ENCODE peak calls at places on chromosome 10, in four cellular contexts. C is lung microvascular endothelial cell, Z is Kasumi-1, P is NB4. L is an unnamed sample.
A peak's percentile ranks its signal among the peaks of the same experiment; 100 is the strongest.

GRCh38 chr10:95289003-95289920 is 1.5 kb downstream of the PDLIM1 start:
- DNase-seq in Z (no peak), P (no peak), C (no peak), L (peak; percentile 21)

GRCh38 chr10:77004917-77005564 is 632.6 kb downstream of the KCNMA1 start:
- DNase-seq in P (peak; percentile 39), Z (peak; percentile 86), C (peak; percentile 45), L (peak; percentile 2)

GRCh38 chr10:71052261-71052660 is 160.1 kb upstream of the UNC5B start:
- DNase-seq in P (no peak), Z (no peak), C (no peak), L (no peak)

GRCh38 chr10:61903184-61903990 is 1.9 kb downstream of the ARID5B start:
- DNase-seq in Z (peak; percentile 78), C (peak; percentile 79), P (peak; percentile 75), L (peak; percentile 10)

GRCh38 chr10:111222961-111223360 is 146.1 kb downstream of the ADRA2A start:
- DNase-seq in Z (no peak), P (no peak), C (no peak), L (no peak)

GRCh38 chr10:102120987-102121738 is 995 bp upstream of the LDB1 start:
- DNase-seq in Z (peak; percentile 78), P (no peak), C (no peak), L (no peak)

GRCh38 chr10:102113261-102113955 is 6.8 kb downstream of the LDB1 start:
- DNase-seq in P (peak; percentile 29), C (no peak), Z (no peak), L (no peak)

GRCh38 chr10:29657719-29658274 is 23.0 kb upstream of the SVIL start:
- DNase-seq in C (no peak), P (no peak), Z (no peak), L (no peak)

GRCh38 chr10:66257801-66258200 is 668.0 kb upstream of the LRRTM3 start:
- DNase-seq in Z (no peak), P (no peak), C (no peak), L (no peak)

GRCh38 chr10:124898493-124898892 is 43.4 kb upstream of the ZRANB1 start:
- DNase-seq in C (no peak), Z (no peak), P (no peak), L (no peak)

GRCh38 chr10:50234486-50234885 is 16.8 kb downstream of the ASAH2 start:
- DNase-seq in P (no peak), C (no peak), Z (no peak), L (no peak)

GRCh38 chr10:103676058-103676785 is 179.2 kb downstream of the SH3PXD2A start:
- DNase-seq in C (no peak), P (no peak), Z (no peak), L (no peak)

GRCh38 chr10:79381804-79382221 is 34.5 kb downstream of the PPIF start:
- DNase-seq in C (no peak), Z (no peak), P (no peak), L (no peak)

GRCh38 chr10:24645784-24646183 is 77.9 kb downstream of the ARHGAP21 start:
- DNase-seq in Z (no peak), P (no peak), C (peak; percentile 45), L (no peak)

GRCh38 chr10:3460420-3461128 is 288.0 kb upstream of the PITRM1 start:
- DNase-seq in C (no peak), Z (no peak), P (no peak), L (no peak)

GRCh38 chr10:58028597-58029366 is 238.9 kb downstream of the IPMK start:
- DNase-seq in C (no peak), P (no peak), Z (no peak), L (no peak)

GRCh38 chr10:88986549-88987242 is 3.9 kb upstream of the FAS start:
- DNase-seq in P (peak; percentile 54), C (peak; percentile 66), Z (peak; percentile 75), L (peak; percentile 26)

GRCh38 chr10:100625821-100626220 is 90.1 kb downstream of the HIF1AN start:
- DNase-seq in C (no peak), P (no peak), Z (no peak), L (no peak)

GRCh38 chr10:5624701-5625100 is 41.7 kb downstream of the ASB13 start:
- DNase-seq in P (no peak), Z (no peak), C (no peak), L (no peak)

GRCh38 chr10:80507484-80507880 is 30.2 kb upstream of the SH2D4B start:
- DNase-seq in P (no peak), C (no peak), Z (no peak), L (no peak)

GRCh38 chr10:14603539-14604102 is 171.1 kb downstream of the FAM107B start:
- DNase-seq in Z (peak; percentile 50), C (peak; percentile 29), P (peak; percentile 60), L (peak; percentile 35)

GRCh38 chr10:7471720-7472367 is 61.0 kb upstream of the SFMBT2 start:
- DNase-seq in Z (peak; percentile 44), P (peak; percentile 71), C (no peak), L (peak; percentile 99)

GRCh38 chr10:124291009-124291671 is 127.6 kb downstream of the OAT start:
- DNase-seq in C (no peak), P (peak; percentile 87), Z (no peak), L (peak; percentile 95)

GRCh38 chr10:59434463-59435326 is 72.3 kb upstream of the FAM13C start:
- DNase-seq in C (peak; percentile 28), Z (no peak), P (no peak), L (no peak)

GRCh38 chr10:5412277-5412941 is at the start of gene NET1:
- DNase-seq in Z (peak; percentile 94), P (peak; percentile 79), C (peak; percentile 93), L (peak; percentile 69)

GRCh38 chr10:127100983-127101615 is 95.3 kb downstream of the INSYN2A start:
- DNase-seq in C (no peak), Z (no peak), P (no peak), L (no peak)

GRCh38 chr10:86753638-86754434 is 2.6 kb upstream of the BMPR1A start:
- DNase-seq in C (no peak), P (no peak), Z (no peak), L (no peak)

GRCh38 chr10:24552346-24553016 is 171.2 kb downstream of the ARHGAP21 start:
- DNase-seq in P (peak; percentile 4), C (peak; percentile 26), Z (no peak), L (no peak)

GRCh38 chr10:125694874-125695273 is 11.9 kb upstream of the TEX36 start:
- DNase-seq in Z (no peak), C (no peak), P (no peak), L (no peak)

GRCh38 chr10:129161184-129161583 is 305.9 kb upstream of the MGMT start:
- DNase-seq in P (peak; percentile 27), C (peak; percentile 42), Z (no peak), L (peak; percentile 51)

GRCh38 chr10:110989016-110989415 is 69.6 kb downstream of the SHOC2 start:
- DNase-seq in Z (no peak), C (no peak), P (no peak), L (no peak)

GRCh38 chr10:58653139-58653538 is 140.5 kb downstream of the BICC1 start:
- DNase-seq in Z (no peak), P (no peak), C (no peak), L (no peak)

GRCh38 chr10:27481486-27481885 is 22.6 kb upstream of the RAB18 start:
- DNase-seq in C (no peak), P (peak; percentile 12), Z (peak; percentile 55), L (peak; percentile 80)

GRCh38 chr10:48579251-48579960 is 25.5 kb downstream of the ARHGAP22 start:
- DNase-seq in Z (no peak), C (no peak), P (peak; percentile 25), L (peak; percentile 35)

GRCh38 chr10:59906417-59907202 is at the start of gene CCDC6:
- DNase-seq in P (peak; percentile 96), Z (peak; percentile 97), C (peak; percentile 96), L (peak; percentile 82)

GRCh38 chr10:49474901-49475300 is 64.0 kb downstream of the ERCC6 start:
- DNase-seq in Z (no peak), P (no peak), C (no peak), L (no peak)

GRCh38 chr10:96496281-96496925 is 17.3 kb downstream of the TLL2 start:
- DNase-seq in Z (peak; percentile 72), C (peak; percentile 51), P (peak; percentile 53), L (peak; percentile 6)

GRCh38 chr10:120505866-120506265 is 48.8 kb downstream of the PLPP4 start:
- DNase-seq in Z (no peak), P (no peak), C (no peak), L (no peak)

GRCh38 chr10:91287276-91287675 is 66.8 kb downstream of the PCGF5 start:
- DNase-seq in P (no peak), Z (no peak), C (peak; percentile 36), L (no peak)